ENCODE peak calls at places on chromosomes 2 and 18, in eight cellular contexts. O is CD4-positive, alpha-beta memory T cell; E is neuronal stem cell; K is HCT116; Q is neural progenitor cell; L is fibroblast of lung; N is effector memory CD4-positive, alpha-beta T cell; T is heart left ventricle. X is an unnamed sample.

GRCh38 chr18:24491882-24492281 is 31.4 kb downstream of the HRH4 start:
- DNase-seq in T (no peak), E (no peak), K (no peak), N (no peak), L (no peak), Q (no peak), O (no peak), X (no peak)

GRCh38 chr2:197804049-197804757 is at the start of gene PLCL1:
- DNase-seq in T (peak), N (peak), E (peak), Q (peak), K (peak), L (peak), O (peak), X (peak)

GRCh38 chr2:240170354-240170735 is 29.9 kb upstream of the OTOS start:
- DNase-seq in L (peak), E (peak), Q (peak), O (no peak), T (no peak), K (no peak), N (no peak), X (no peak)

GRCh38 chr2:223090540-223091235 is 38.7 kb downstream of the KCNE4 start:
- DNase-seq in Q (peak), K (no peak), O (no peak), T (no peak), L (no peak), E (no peak), N (no peak), X (no peak)

GRCh38 chr2:133197156-133197555 is 371.1 kb downstream of the NCKAP5 start:
- DNase-seq in N (no peak), E (no peak), L (no peak), T (no peak), Q (no peak), O (no peak), K (no peak), X (no peak)

GRCh38 chr2:129936334-129936934 is 43.0 kb upstream of the RAB6C start:
- DNase-seq in Q (peak), O (peak), N (no peak), K (no peak), T (no peak), L (no peak), E (no peak), X (no peak)

GRCh38 chr18:74251297-74252031 is 40.3 kb downstream of the CYB5A start:
- DNase-seq in N (no peak), Q (peak), E (no peak), K (no peak), O (no peak), T (no peak), L (peak), X (no peak)

GRCh38 chr2:223865124-223865523 is 27.7 kb upstream of the AP1S3 start:
- DNase-seq in N (no peak), E (no peak), Q (no peak), L (no peak), K (no peak), O (peak), T (no peak), X (no peak)

GRCh38 chr18:26103579-26103978 is 13.2 kb upstream of the SS18 start:
- DNase-seq in E (no peak), Q (peak), T (no peak), L (no peak), K (peak), O (peak), N (no peak), X (no peak)

GRCh38 chr2:178530625-178531142 is 50.4 kb downstream of the PLEKHA3 start:
- DNase-seq in E (no peak), Q (no peak), O (no peak), N (no peak), K (no peak), L (no peak), T (no peak), X (no peak)

GRCh38 chr18:45250479-45250878 is 364.8 kb upstream of the SLC14A2 start:
- DNase-seq in E (no peak), Q (no peak), T (no peak), L (no peak), O (no peak), N (no peak), K (no peak), X (no peak)

GRCh38 chr2:44075536-44075935 is 79.7 kb upstream of the LRPPRC start:
- DNase-seq in L (peak), N (no peak), Q (no peak), O (no peak), K (no peak), E (no peak), T (peak), X (no peak)

GRCh38 chr2:202165945-202166344 is 72.5 kb downstream of the SUMO1 start:
- DNase-seq in K (no peak), Q (no peak), T (no peak), E (no peak), N (no peak), L (peak), O (no peak), X (no peak)

GRCh38 chr18:44837491-44838185 is 156.9 kb downstream of the SETBP1 start:
- DNase-seq in N (no peak), L (no peak), O (no peak), Q (no peak), T (no peak), K (no peak), E (no peak), X (no peak)

GRCh38 chr2:223270538-223270937 is 218.5 kb downstream of the KCNE4 start:
- DNase-seq in N (no peak), E (no peak), T (no peak), Q (no peak), O (no peak), L (no peak), K (no peak), X (no peak)

GRCh38 chr2:39325966-39326365 is 82.2 kb upstream of the CDKL4 start:
- DNase-seq in O (no peak), Q (no peak), K (no peak), T (no peak), L (peak), E (no peak), N (no peak), X (no peak)

GRCh38 chr2:239152239-239152915 is 248.4 kb downstream of the HDAC4 start:
- DNase-seq in L (no peak), K (no peak), Q (no peak), E (no peak), O (no peak), T (no peak), N (no peak), X (no peak)

GRCh38 chr2:134778372-134778771 is 59.6 kb upstream of the TMEM163 start:
- DNase-seq in L (no peak), N (no peak), Q (peak), O (no peak), E (no peak), K (no peak), T (no peak), X (no peak)

GRCh38 chr2:193808877-193809276 is 1614.1 kb upstream of the TMEFF2 start:
- DNase-seq in N (no peak), L (no peak), O (no peak), E (no peak), Q (no peak), T (no peak), K (no peak), X (no peak)

GRCh38 chr2:9519250-9519649 is 36.4 kb downstream of the ADAM17 start:
- DNase-seq in N (no peak), T (no peak), K (no peak), O (no peak), L (peak), Q (no peak), E (no peak), X (no peak)

GRCh38 chr2:9528036-9528787 is 27.4 kb downstream of the ADAM17 start:
- DNase-seq in E (no peak), N (no peak), T (no peak), K (no peak), O (no peak), Q (no peak), L (no peak), X (no peak)

GRCh38 chr2:9518780-9519179 is 36.9 kb downstream of the ADAM17 start:
- DNase-seq in N (no peak), K (no peak), L (no peak), T (no peak), E (no peak), Q (no peak), O (no peak), X (no peak)

GRCh38 chr2:9525266-9525665 is 30.4 kb downstream of the ADAM17 start:
- DNase-seq in E (no peak), K (no peak), Q (no peak), L (no peak), T (no peak), N (no peak), O (no peak), X (no peak)

DNA sequence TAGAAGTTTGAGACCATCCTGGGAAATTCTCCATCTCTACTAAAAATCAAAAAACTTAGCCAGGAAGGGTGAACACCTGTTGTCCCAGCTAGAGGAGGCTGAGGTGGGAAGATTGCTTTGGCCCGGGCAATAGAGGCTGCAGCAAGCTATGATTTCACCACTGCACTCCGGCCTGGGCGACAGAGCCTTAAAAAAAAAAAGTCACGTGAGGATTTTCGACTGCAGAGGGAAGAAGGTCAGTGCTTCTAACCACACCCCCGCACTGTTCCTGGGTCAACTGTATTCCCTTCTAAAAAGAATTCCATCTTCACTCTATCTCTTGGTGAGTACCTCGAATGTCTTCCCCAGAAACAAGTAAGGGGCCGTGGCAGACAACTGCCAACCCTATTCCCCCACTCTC is 31.3 kb downstream of the ADAM17 start:
- DNase-seq in N (no peak), T (no peak), Q (no peak), K (no peak), L (no peak), O (no peak), E (no peak), X (no peak)
- H3K27ac ChIP-seq in N (no peak), T (no peak), Q (no peak), K (no peak), L (no peak), O (no peak), E (no peak), X (no peak)

GRCh38 chr2:103161456-103162289 is 399.8 kb downstream of the TMEM182 start:
- DNase-seq in T (no peak), L (peak), O (no peak), K (peak), Q (peak), E (peak), N (no peak), X (peak)
- H3K27ac ChIP-seq in T (no peak), L (no peak), O (no peak), K (no peak), Q (no peak), E (no peak), N (no peak), X (no peak)

GRCh38 chr2:195520671-195521155 is 136.3 kb upstream of the SLC39A10 start:
- DNase-seq in N (no peak), L (peak), O (no peak), Q (no peak), E (no peak), T (no peak), K (no peak), X (no peak)
- H3K27ac ChIP-seq in N (no peak), L (peak), O (no peak), Q (no peak), E (no peak), T (no peak), K (no peak), X (no peak)

DNA sequence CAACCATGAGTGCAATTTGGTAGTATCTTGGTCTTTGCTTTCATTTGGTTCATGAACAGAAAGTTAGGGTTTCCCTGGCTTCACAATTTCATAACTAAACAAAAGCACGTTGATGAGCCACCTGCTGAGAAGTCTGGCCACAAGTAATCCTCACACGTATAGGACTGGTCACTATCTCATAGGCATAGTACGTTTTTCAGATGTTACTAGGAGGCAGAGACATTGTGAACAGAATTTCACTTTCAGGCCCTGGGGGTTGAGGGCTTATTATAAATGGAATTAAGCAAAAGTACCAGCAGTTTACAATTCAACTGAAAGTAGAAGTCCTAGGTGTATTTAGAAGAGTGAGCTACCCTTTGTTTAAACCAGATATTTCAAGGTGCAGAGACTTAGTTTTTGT is 277.1 kb downstream of the ALPK2 start:
- DNase-seq in O (no peak), T (no peak), Q (no peak), K (no peak), N (no peak), E (no peak), L (no peak), X (no peak)
- H3K27ac ChIP-seq in O (no peak), T (no peak), Q (no peak), K (no peak), N (no peak), E (no peak), L (no peak), X (no peak)

GRCh38 chr2:241951920-241952319 is 82.4 kb downstream of the RTP5 start:
- DNase-seq in L (no peak), N (no peak), E (no peak), O (no peak), K (no peak), Q (no peak), T (no peak), X (no peak)
- H3K27ac ChIP-seq in L (no peak), N (no peak), E (no peak), O (no peak), K (no peak), Q (no peak), T (no peak), X (no peak)

GRCh38 chr2:60608679-60609078 is 55.2 kb upstream of the BCL11A start:
- DNase-seq in N (no peak), O (no peak), K (no peak), E (no peak), T (no peak), L (peak), Q (no peak), X (no peak)

GRCh38 chr2:60604665-60605064 is 51.2 kb upstream of the BCL11A start:
- DNase-seq in O (no peak), N (no peak), K (no peak), T (no peak), E (no peak), L (no peak), Q (no peak), X (no peak)

GRCh38 chr2:60602388-60602787 is 48.9 kb upstream of the BCL11A start:
- DNase-seq in K (no peak), N (no peak), Q (no peak), O (no peak), E (no peak), T (no peak), L (no peak), X (no peak)

GRCh38 chr2:60602828-60603532 is 49.5 kb upstream of the BCL11A start:
- DNase-seq in T (no peak), K (no peak), L (no peak), Q (no peak), O (no peak), E (no peak), N (no peak), X (no peak)

DNA sequence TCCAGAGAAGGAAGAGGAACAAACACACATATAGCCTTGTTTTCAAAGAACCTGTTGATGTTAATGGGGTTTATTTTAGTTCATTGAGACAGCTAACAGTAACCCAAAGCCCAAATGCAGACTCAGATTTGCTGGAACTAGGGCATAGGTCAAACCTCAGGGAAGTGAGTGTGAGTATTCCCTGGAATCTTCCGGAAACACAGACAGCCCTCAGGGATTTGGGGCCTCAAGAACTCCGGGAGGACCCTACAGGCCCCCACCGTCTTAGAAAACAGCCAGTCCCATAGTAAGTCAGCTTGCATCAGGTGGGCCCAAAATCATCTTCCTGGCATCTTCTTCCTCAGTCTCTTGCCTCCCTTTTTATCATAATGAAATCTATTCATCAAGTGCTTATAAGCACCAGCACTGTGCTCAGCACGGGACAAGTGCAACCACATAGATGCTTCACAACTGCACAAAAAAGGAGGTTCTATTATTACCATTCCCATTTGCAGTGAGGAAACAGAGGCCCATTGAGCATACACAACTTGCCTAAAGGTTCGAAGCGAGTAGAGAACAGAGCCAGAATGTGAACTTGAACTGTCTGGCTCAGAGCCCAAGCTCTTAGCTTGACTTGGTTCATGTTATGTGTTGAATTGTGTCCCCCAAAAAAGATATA is 50.2 kb upstream of the BCL11A start:
- DNase-seq in T (no peak), L (no peak), N (no peak), K (no peak), Q (no peak), E (no peak), O (no peak), X (no peak)
- H3K27ac ChIP-seq in T (no peak), L (no peak), N (no peak), K (no peak), Q (no peak), E (no peak), O (no peak), X (no peak)

GRCh38 chr18:76505611-76506010 is 10.6 kb upstream of the ZNF516 start:
- DNase-seq in L (no peak), N (no peak), E (no peak), T (no peak), Q (no peak), K (no peak), O (no peak), X (no peak)
- H3K27ac ChIP-seq in L (no peak), N (no peak), E (no peak), T (no peak), Q (no peak), K (no peak), O (no peak), X (no peak)

GRCh38 chr2:227374158-227374557 is 4.9 kb downstream of the TM4SF20 start:
- DNase-seq in N (no peak), Q (no peak), K (no peak), E (no peak), T (no peak), O (no peak), L (peak), X (no peak)

GRCh38 chr2:227377461-227378351 is 1.4 kb downstream of the TM4SF20 start:
- DNase-seq in E (no peak), L (no peak), Q (no peak), N (no peak), K (peak), O (no peak), T (no peak), X (no peak)

GRCh38 chr2:227379095-227379494 is at the start of gene TM4SF20:
- DNase-seq in N (no peak), K (no peak), T (no peak), E (no peak), L (no peak), O (no peak), Q (no peak), X (no peak)

GRCh38 chr2:227378371-227378782 is 729 bp downstream of the TM4SF20 start:
- DNase-seq in L (no peak), T (no peak), O (no peak), N (no peak), K (no peak), Q (no peak), E (no peak), X (no peak)

GRCh38 chr2:227376911-227377396 is 2.2 kb downstream of the TM4SF20 start:
- DNase-seq in K (no peak), T (no peak), Q (no peak), O (no peak), E (no peak), L (peak), N (no peak), X (no peak)
- H3K27ac ChIP-seq in K (no peak), T (no peak), Q (no peak), O (no peak), E (no peak), L (no peak), N (no peak), X (no peak)

DNA sequence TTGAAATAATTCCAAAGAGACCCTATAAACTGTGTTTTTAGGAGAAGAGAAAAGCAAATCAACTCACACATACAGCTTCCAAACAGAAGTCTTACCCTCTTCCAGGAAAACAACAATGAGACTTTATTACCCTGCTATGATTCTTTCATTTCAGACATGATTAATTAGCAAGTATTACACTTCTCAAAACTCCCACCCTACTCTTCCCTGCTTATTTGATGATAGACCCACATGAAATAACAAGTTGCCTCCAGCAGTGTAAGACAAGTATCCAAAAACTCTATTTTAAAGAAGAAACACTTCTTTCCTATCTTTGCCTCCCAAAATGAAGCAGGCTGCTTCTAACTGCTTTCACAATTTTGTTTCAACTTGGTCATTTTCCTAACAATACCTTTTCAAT is 4.1 kb downstream of the FIGN start:
- DNase-seq in N (no peak), O (no peak), T (no peak), Q (no peak), K (no peak), E (no peak), L (peak), X (no peak)
- H3K27ac ChIP-seq in N (no peak), O (no peak), T (peak), Q (peak), K (no peak), E (no peak), L (no peak), X (peak)